ENCODE peak calls at places on chromosomes 13 and 19, in ten cellular contexts. I, N, F, E, X, Z, R, T, L and Y are unnamed samples.
A peak's percentile ranks its signal among the peaks of the same experiment; 100 is the strongest.

GRCh38 chr13:31749929-31750328 is 10.6 kb downstream of the RXFP2 start:
- DNase-seq in T (no peak), F (no peak), R (no peak), I (peak; percentile 87), L (no peak), Z (no peak), E (no peak), X (no peak), N (no peak), Y (no peak)

GRCh38 chr19:14871619-14872230 is 14.2 kb downstream of the OR7A17 start:
- DNase-seq in F (no peak), R (no peak), Z (no peak), L (no peak), I (peak; percentile 39), N (no peak), X (peak; percentile 1), T (no peak), E (no peak), Y (no peak)

GRCh38 chr19:35048911-35049411 is 7.4 kb downstream of the HPN start:
- DNase-seq in L (peak; percentile 56), F (no peak), T (no peak), E (no peak), X (no peak), Z (no peak), R (peak; percentile 81), I (no peak), N (no peak), Y (no peak)

GRCh38 chr13:32253911-32254399 is 61.2 kb downstream of the ZAR1L start:
- DNase-seq in N (no peak), R (no peak), X (no peak), T (no peak), F (no peak), L (no peak), Z (no peak), E (no peak), I (no peak), Y (no peak)

GRCh38 chr13:95391785-95392184 is 90.5 kb upstream of the ABCC4 start:
- DNase-seq in F (no peak), X (no peak), T (no peak), N (no peak), E (no peak), Z (no peak), I (no peak), R (no peak), L (no peak), Y (no peak)

GRCh38 chr19:19167612-19168011 is 2.5 kb downstream of the MEF2B start:
- DNase-seq in N (no peak), I (no peak), T (no peak), L (no peak), Z (no peak), E (no peak), X (no peak), F (no peak), R (no peak), Y (no peak)

GRCh38 chr13:98083507-98083906 is 59.4 kb upstream of the FARP1 start:
- DNase-seq in Z (no peak), I (peak; percentile 90), L (no peak), F (no peak), T (no peak), N (no peak), E (no peak), R (no peak), X (no peak), Y (no peak)

GRCh38 chr19:12867120-12868099 is 13.8 kb downstream of the DNASE2 start:
- DNase-seq in T (no peak), R (peak; percentile 39), L (no peak), E (peak; percentile 58), X (peak; percentile 52), F (peak; percentile 72), N (peak; percentile 93), I (peak; percentile 72), Z (no peak), Y (no peak)

GRCh38 chr19:18202759-18203407 is 959 bp downstream of the RAB3A start:
- DNase-seq in F (no peak), E (peak; percentile 46), I (peak; percentile 29), N (peak; percentile 48), R (peak; percentile 53), L (peak; percentile 34), X (no peak), T (peak; percentile 46), Z (no peak), Y (no peak)

GRCh38 chr13:30755678-30756077 is 20.3 kb downstream of the ALOX5AP start:
- DNase-seq in Z (no peak), L (no peak), F (no peak), N (no peak), X (no peak), T (no peak), R (no peak), I (no peak), E (no peak), Y (no peak)

GRCh38 chr13:99384468-99384867 is 77.3 kb upstream of the GPR183 start:
- DNase-seq in R (no peak), L (no peak), F (no peak), X (no peak), T (no peak), E (no peak), N (no peak), I (no peak), Z (no peak), Y (no peak)

GRCh38 chr13:94162289-94162688 is 317.2 kb downstream of the DCT start:
- DNase-seq in N (no peak), Z (no peak), X (no peak), R (peak; percentile 39), I (peak; percentile 12), T (no peak), F (no peak), E (no peak), L (no peak), Y (no peak)

GRCh38 chr19:33440682-33441081 is 67.2 kb downstream of the CEBPG start:
- DNase-seq in T (no peak), E (no peak), I (no peak), N (no peak), L (no peak), X (no peak), Z (no peak), F (no peak), R (peak; percentile 3), Y (no peak)

GRCh38 chr19:23436318-23436717 is 41.0 kb upstream of the ZNF91 start:
- DNase-seq in E (peak; percentile 8), F (no peak), T (no peak), L (peak; percentile 35), R (no peak), N (no peak), Z (no peak), X (no peak), I (no peak), Y (no peak)

GRCh38 chr19:23437901-23438300 is 42.6 kb upstream of the ZNF91 start:
- DNase-seq in X (no peak), F (no peak), T (no peak), L (peak; percentile 10), E (peak; percentile 2), N (no peak), R (no peak), Z (no peak), I (no peak), Y (no peak)

GRCh38 chr19:23439623-23440022 is 44.4 kb upstream of the ZNF91 start:
- DNase-seq in E (peak; percentile 4), I (no peak), F (no peak), Z (no peak), N (no peak), X (peak; percentile 40), L (peak; percentile 35), T (no peak), R (no peak), Y (no peak)

GRCh38 chr19:23440207-23440606 is 44.9 kb upstream of the ZNF91 start:
- DNase-seq in L (peak; percentile 47), N (no peak), X (peak; percentile 45), I (no peak), F (no peak), Z (no peak), E (peak; percentile 28), T (no peak), R (no peak), Y (no peak)

DNA sequence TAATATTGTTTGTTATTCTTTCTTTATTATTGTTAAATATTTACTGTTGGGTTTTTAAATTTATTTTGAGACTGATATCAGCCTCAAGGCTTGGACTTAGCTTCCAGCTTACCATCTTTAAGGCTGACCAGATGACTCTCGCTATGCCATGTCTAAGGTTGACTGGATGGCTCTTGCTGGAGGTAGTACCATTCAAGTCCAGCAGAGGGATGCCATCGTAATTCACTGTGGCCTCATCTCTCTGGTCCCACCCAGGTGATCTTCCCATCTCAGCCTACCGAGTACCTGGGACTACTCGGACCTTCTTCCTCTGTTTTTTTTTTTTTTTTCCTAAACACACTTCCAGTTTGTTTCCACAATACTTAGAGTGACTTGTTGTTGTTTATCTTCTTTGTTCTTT is 41.7 kb upstream of the ZNF91 start:
- DNase-seq in L (peak; percentile 29), N (no peak), E (peak; percentile 6), R (no peak), F (no peak), T (no peak), Z (no peak), I (no peak), X (peak; percentile 37), Y (no peak)
- TF ChIP-seq CTCF in L (peak; percentile 55), N (no peak), E (peak; percentile 30), R (no peak), F (no peak), T (no peak), Z (no peak), I (no peak), X (no peak), Y (no peak)

DNA sequence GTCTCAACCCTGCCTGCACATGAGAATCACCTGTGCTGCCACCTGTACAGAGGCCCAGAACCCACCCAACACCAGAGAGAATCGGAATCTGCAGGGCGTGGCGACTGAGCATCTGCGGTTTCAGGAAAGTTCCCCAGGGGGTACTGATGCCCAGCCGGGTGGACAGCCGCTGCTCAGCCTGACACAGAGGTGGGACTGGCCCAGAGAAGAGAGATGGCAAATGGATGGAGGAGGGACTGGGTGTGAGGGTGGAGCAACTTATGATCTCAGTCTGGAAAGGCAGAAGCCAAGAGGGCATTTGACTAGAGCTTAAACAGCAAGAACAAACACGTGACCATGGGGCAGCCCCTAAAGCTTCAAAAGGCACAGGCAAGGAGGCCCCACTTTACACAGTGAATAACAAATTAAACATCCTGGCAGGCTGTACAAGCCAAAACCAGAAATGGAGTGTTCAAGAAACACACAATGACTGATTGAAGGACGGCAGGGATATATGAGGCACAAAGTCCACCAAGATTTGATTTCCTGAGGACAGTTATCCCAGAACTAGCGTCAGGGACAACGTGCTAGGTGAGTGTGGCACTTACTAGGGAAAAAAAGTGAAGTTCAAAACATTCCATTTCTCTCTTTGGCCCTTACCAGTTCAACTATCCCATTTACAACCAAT is 3.1 kb downstream of the RANBP3 start:
- DNase-seq in L (no peak), E (peak; percentile 25), R (no peak), X (no peak), N (no peak), Z (no peak), T (no peak), I (no peak), F (no peak), Y (no peak)
- H3K4me1 ChIP-seq in L (no peaks in the 10 kb centered on the region), E (peaks cover 23% of the 10 kb centered on the region), R (peaks cover 56% of the 10 kb centered on the region), X (peaks cover 20% of the 10 kb centered on the region), N (peaks cover 5% of the 10 kb centered on the region), Z (no peaks in the 10 kb centered on the region), T (peaks cover 15% of the 10 kb centered on the region), I (peaks cover 3% of the 10 kb centered on the region), F (peaks cover 32% of the 10 kb centered on the region), Y (peaks cover 32% of the 10 kb centered on the region)

GRCh38 chr13:101916758-101917474 is 464.4 kb downstream of the ITGBL1 start:
- DNase-seq in R (no peak), L (peak; percentile 23), T (no peak), F (no peak), I (no peak), Z (no peak), E (no peak), X (no peak), N (peak; percentile 40), Y (no peak)
- H3K4me3 ChIP-seq in R (peak overlapping the region; percentile 58), L (peak overlapping the region; percentile 56), T (no peak overlapping the region), F (no peak overlapping the region), I (peak overlapping the region; percentile 23), Z (no peak overlapping the region), E (no peak overlapping the region), X (peak overlapping the region; percentile 40), N (peak overlapping the region; percentile 67), Y (peak overlapping the region; percentile 45)

GRCh38 chr19:2270572-2271515 is 11.1 kb downstream of the PEAK3 start:
- DNase-seq in T (peak; percentile 86), F (peak; percentile 90), E (peak; percentile 84), Z (peak; percentile 83), R (peak; percentile 92), N (peak; percentile 74), L (peak; percentile 78), X (peak; percentile 64), I (peak; percentile 92), Y (peak; percentile 93)
- TF ChIP-seq CTCF in T (no peak), F (no peak), E (no peak), Z (no peak), R (no peak), N (no peak), L (no peak), X (no peak), I (no peak), Y (no peak)